ENCODE peak calls at places on chromosomes 4 and X, in six cellular contexts. One of them, this sample, is unnamed.

GRCh38 chr4:186807809-186808634 is 84.4 kb upstream of the FAT1 start:
- DNase-seq in neural progenitor cell: no peak
- DNase-seq in neuronal stem cell: no peak
- DNase-seq in H1: no peak
- DNase-seq in IMR-90: no peak
- DNase-seq in H9: no peak
- DNase-seq in this sample: no peak

GRCh38 chrX:51178352-51178751 is 154.3 kb upstream of the NUDT10 start:
- DNase-seq in neural progenitor cell: no peak
- DNase-seq in neuronal stem cell: no peak
- DNase-seq in H1: no peak
- DNase-seq in IMR-90: no peak
- DNase-seq in H9: no peak
- DNase-seq in this sample: no peak

GRCh38 chr4:98688416-98689290 is 30.2 kb upstream of the TSPAN5 start:
- DNase-seq in neural progenitor cell: peak; percentile 9
- DNase-seq in neuronal stem cell: no peak
- DNase-seq in H1: no peak
- DNase-seq in IMR-90: peak; percentile 70
- DNase-seq in H9: no peak
- DNase-seq in this sample: no peak

GRCh38 chr4:56704074-56704473 is 23.0 kb upstream of the HOPX start:
- DNase-seq in neural progenitor cell: no peak
- DNase-seq in neuronal stem cell: no peak
- DNase-seq in H1: no peak
- DNase-seq in IMR-90: no peak
- DNase-seq in H9: no peak
- DNase-seq in this sample: no peak

GRCh38 chr4:183099537-183100297 is 660 bp downstream of the WWC2 start:
- DNase-seq in neural progenitor cell: peak; percentile 83
- DNase-seq in neuronal stem cell: peak; percentile 46
- DNase-seq in H1: no peak
- DNase-seq in IMR-90: no peak
- DNase-seq in H9: peak; percentile 73
- DNase-seq in this sample: no peak

GRCh38 chr4:138445098-138445497 is 202.9 kb upstream of the SLC7A11 start:
- DNase-seq in neural progenitor cell: no peak
- DNase-seq in neuronal stem cell: no peak
- DNase-seq in H1: no peak
- DNase-seq in IMR-90: peak; percentile 12
- DNase-seq in H9: no peak
- DNase-seq in this sample: no peak

GRCh38 chr4:113582737-113583136 is 178.8 kb downstream of the CAMK2D start:
- DNase-seq in neural progenitor cell: no peak
- DNase-seq in neuronal stem cell: no peak
- DNase-seq in H1: no peak
- DNase-seq in IMR-90: no peak
- DNase-seq in H9: no peak
- DNase-seq in this sample: no peak

GRCh38 chr4:6282247-6282646 is 12.6 kb downstream of the WFS1 start:
- DNase-seq in neural progenitor cell: no peak
- DNase-seq in neuronal stem cell: no peak
- DNase-seq in H1: no peak
- DNase-seq in IMR-90: peak; percentile 62
- DNase-seq in H9: no peak
- DNase-seq in this sample: no peak

GRCh38 chrX:151396827-151397740 is at the start of gene VMA21:
- DNase-seq in neural progenitor cell: peak; percentile 88
- DNase-seq in neuronal stem cell: peak; percentile 66
- DNase-seq in H1: peak; percentile 17
- DNase-seq in IMR-90: peak; percentile 82
- DNase-seq in H9: peak; percentile 76
- DNase-seq in this sample: peak; percentile 90

GRCh38 chrX:1492421-1493012 is 39.8 kb upstream of the ASMTL start:
- DNase-seq in neural progenitor cell: no peak
- DNase-seq in neuronal stem cell: no peak
- DNase-seq in H1: no peak
- DNase-seq in IMR-90: no peak
- DNase-seq in H9: no peak
- DNase-seq in this sample: no peak
- H3K4me2 ChIP-seq in neural progenitor cell: no peak overlapping the region
- H3K4me2 ChIP-seq in neuronal stem cell: no peak overlapping the region
- H3K4me2 ChIP-seq in H1: no peak overlapping the region
- H3K4me2 ChIP-seq in IMR-90: no peak overlapping the region
- H3K4me2 ChIP-seq in H9: no peak overlapping the region
- H3K4me2 ChIP-seq in this sample: peak overlapping the region; percentile 57

GRCh38 chrX:39202641-39203040 is 401.4 kb downstream of the MID1IP1 start:
- DNase-seq in neural progenitor cell: no peak
- DNase-seq in neuronal stem cell: no peak
- DNase-seq in H1: no peak
- DNase-seq in IMR-90: no peak
- DNase-seq in H9: no peak
- DNase-seq in this sample: no peak

GRCh38 chrX:39199429-39199828 is 398.2 kb downstream of the MID1IP1 start:
- DNase-seq in neural progenitor cell: no peak
- DNase-seq in neuronal stem cell: no peak
- DNase-seq in H1: no peak
- DNase-seq in IMR-90: no peak
- DNase-seq in H9: no peak
- DNase-seq in this sample: no peak

GRCh38 chrX:39203427-39203826 is 402.2 kb downstream of the MID1IP1 start:
- DNase-seq in neural progenitor cell: no peak
- DNase-seq in neuronal stem cell: no peak
- DNase-seq in H1: no peak
- DNase-seq in IMR-90: no peak
- DNase-seq in H9: no peak
- DNase-seq in this sample: no peak

GRCh38 chrX:39204349-39204748 is 403.1 kb downstream of the MID1IP1 start:
- DNase-seq in neural progenitor cell: no peak
- DNase-seq in neuronal stem cell: no peak
- DNase-seq in H1: no peak
- DNase-seq in IMR-90: no peak
- DNase-seq in H9: no peak
- DNase-seq in this sample: no peak

GRCh38 chrX:39201305-39201990 is 400.2 kb downstream of the MID1IP1 start:
- DNase-seq in neural progenitor cell: no peak
- DNase-seq in neuronal stem cell: no peak
- DNase-seq in H1: no peak
- DNase-seq in IMR-90: no peak
- DNase-seq in H9: no peak
- DNase-seq in this sample: peak; percentile 56
- H3K4me2 ChIP-seq in neural progenitor cell: no peak overlapping the region
- H3K4me2 ChIP-seq in neuronal stem cell: no peak overlapping the region
- H3K4me2 ChIP-seq in H1: no peak overlapping the region
- H3K4me2 ChIP-seq in IMR-90: no peak overlapping the region
- H3K4me2 ChIP-seq in H9: no peak overlapping the region
- H3K4me2 ChIP-seq in this sample: no peak overlapping the region

DNA sequence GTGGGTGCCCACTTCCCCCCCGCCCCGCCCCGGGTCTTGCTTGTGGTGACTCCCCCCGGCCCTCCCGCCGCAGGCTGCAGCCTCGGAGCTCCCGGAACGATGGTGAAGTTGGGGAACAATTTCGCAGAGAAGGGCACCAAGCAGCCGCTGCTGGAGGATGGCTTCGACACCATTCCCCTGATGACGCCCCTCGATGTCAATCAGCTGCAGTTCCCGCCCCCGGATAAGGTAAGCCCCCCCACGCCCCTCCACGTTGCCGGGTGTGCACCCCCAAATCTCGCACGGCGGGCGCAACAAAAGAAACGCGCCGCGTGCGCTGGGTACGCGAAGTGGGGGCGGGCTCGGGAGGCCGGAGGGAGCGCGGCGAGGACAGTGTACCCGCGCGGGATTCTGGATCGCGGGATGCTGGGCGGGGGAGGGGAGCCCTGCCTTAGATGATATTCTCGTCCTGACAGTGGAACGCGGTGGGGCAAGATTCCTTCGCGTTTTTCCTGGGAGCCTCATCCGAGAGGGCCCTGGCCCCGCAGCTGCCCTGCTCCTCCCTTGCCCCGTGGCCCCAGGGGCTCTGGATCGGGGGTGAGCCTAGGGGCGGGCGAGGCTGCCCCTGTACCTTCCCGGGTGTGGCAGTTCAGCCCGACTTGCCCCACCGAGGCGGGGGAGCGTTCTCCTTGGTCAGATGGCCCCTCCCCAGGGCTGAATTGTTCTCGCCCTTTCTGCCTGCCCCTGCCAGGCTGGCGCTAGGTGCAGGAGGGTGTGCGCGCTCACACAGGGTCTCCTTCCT is 819 bp downstream of the NSG1 start:
- DNase-seq in neural progenitor cell: peak; percentile 42
- DNase-seq in neuronal stem cell: no peak
- DNase-seq in H1: no peak
- DNase-seq in IMR-90: no peak
- DNase-seq in H9: no peak
- DNase-seq in this sample: no peak
- H3K4me2 ChIP-seq in neural progenitor cell: peak overlapping the region; percentile 96
- H3K4me2 ChIP-seq in neuronal stem cell: peak overlapping the region; percentile 96
- H3K4me2 ChIP-seq in H1: peak overlapping the region; percentile 94
- H3K4me2 ChIP-seq in IMR-90: peak overlapping the region; percentile 85
- H3K4me2 ChIP-seq in H9: peak overlapping the region; percentile 49
- H3K4me2 ChIP-seq in this sample: no peak overlapping the region

GRCh38 chrX:77298296-77298695 is 148.9 kb upstream of the FGF16 start:
- DNase-seq in neural progenitor cell: no peak
- DNase-seq in neuronal stem cell: no peak
- DNase-seq in H1: no peak
- DNase-seq in IMR-90: no peak
- DNase-seq in H9: no peak
- DNase-seq in this sample: no peak

GRCh38 chrX:77298790-77299189 is 148.4 kb upstream of the FGF16 start:
- DNase-seq in neural progenitor cell: no peak
- DNase-seq in neuronal stem cell: no peak
- DNase-seq in H1: no peak
- DNase-seq in IMR-90: no peak
- DNase-seq in H9: no peak
- DNase-seq in this sample: no peak

DNA sequence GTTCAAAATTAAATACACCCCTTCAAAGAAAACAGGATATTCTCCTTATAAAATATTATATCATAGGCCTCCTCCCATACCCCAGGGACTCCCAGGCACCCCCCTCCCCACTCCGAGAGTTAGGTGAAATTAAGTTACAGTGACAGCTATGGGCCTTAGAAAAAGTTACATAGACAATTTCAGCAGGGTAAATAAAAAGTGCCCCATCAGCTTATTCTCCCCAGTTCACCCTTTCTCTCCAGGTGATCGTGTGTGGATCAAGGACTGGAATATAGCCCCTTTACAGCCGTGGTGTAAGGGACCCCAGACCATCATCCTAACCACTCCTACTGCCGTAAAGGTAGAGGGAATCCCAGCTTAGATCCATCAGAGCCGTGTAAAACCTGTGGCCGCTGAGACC is 147.6 kb upstream of the FGF16 start:
- DNase-seq in neural progenitor cell: no peak
- DNase-seq in neuronal stem cell: no peak
- DNase-seq in H1: no peak
- DNase-seq in IMR-90: no peak
- DNase-seq in H9: no peak
- DNase-seq in this sample: no peak
- H3K4me2 ChIP-seq in neural progenitor cell: no peak overlapping the region
- H3K4me2 ChIP-seq in neuronal stem cell: no peak overlapping the region
- H3K4me2 ChIP-seq in H1: no peak overlapping the region
- H3K4me2 ChIP-seq in IMR-90: no peak overlapping the region
- H3K4me2 ChIP-seq in H9: no peak overlapping the region
- H3K4me2 ChIP-seq in this sample: no peak overlapping the region

GRCh38 chr4:143555676-143556075 is 42.2 kb downstream of the SMARCA5 start:
- DNase-seq in neural progenitor cell: no peak
- DNase-seq in neuronal stem cell: no peak
- DNase-seq in H1: no peak
- DNase-seq in IMR-90: peak; percentile 5
- DNase-seq in H9: no peak
- DNase-seq in this sample: no peak

GRCh38 chr4:143554728-143555597 is 41.5 kb downstream of the SMARCA5 start:
- DNase-seq in neural progenitor cell: no peak
- DNase-seq in neuronal stem cell: no peak
- DNase-seq in H1: no peak
- DNase-seq in IMR-90: no peak
- DNase-seq in H9: no peak
- DNase-seq in this sample: peak; percentile 54

GRCh38 chr4:143559757-143560147 is 46.2 kb downstream of the SMARCA5 start:
- DNase-seq in neural progenitor cell: no peak
- DNase-seq in neuronal stem cell: no peak
- DNase-seq in H1: no peak
- DNase-seq in IMR-90: no peak
- DNase-seq in H9: peak; percentile 49
- DNase-seq in this sample: peak; percentile 71

GRCh38 chr4:143558823-143559756 is 45.6 kb downstream of the SMARCA5 start:
- DNase-seq in neural progenitor cell: peak; percentile 81
- DNase-seq in neuronal stem cell: no peak
- DNase-seq in H1: peak; percentile 78
- DNase-seq in IMR-90: peak; percentile 20
- DNase-seq in H9: peak; percentile 93
- DNase-seq in this sample: peak; percentile 94

GRCh38 chr4:143558286-143558685 is 44.8 kb downstream of the SMARCA5 start:
- DNase-seq in neural progenitor cell: no peak
- DNase-seq in neuronal stem cell: no peak
- DNase-seq in H1: no peak
- DNase-seq in IMR-90: no peak
- DNase-seq in H9: no peak
- DNase-seq in this sample: no peak
- H3K4me2 ChIP-seq in neural progenitor cell: no peak overlapping the region
- H3K4me2 ChIP-seq in neuronal stem cell: no peak overlapping the region
- H3K4me2 ChIP-seq in H1: no peak overlapping the region
- H3K4me2 ChIP-seq in IMR-90: no peak overlapping the region
- H3K4me2 ChIP-seq in H9: no peak overlapping the region
- H3K4me2 ChIP-seq in this sample: peak overlapping the region; percentile 65

DNA sequence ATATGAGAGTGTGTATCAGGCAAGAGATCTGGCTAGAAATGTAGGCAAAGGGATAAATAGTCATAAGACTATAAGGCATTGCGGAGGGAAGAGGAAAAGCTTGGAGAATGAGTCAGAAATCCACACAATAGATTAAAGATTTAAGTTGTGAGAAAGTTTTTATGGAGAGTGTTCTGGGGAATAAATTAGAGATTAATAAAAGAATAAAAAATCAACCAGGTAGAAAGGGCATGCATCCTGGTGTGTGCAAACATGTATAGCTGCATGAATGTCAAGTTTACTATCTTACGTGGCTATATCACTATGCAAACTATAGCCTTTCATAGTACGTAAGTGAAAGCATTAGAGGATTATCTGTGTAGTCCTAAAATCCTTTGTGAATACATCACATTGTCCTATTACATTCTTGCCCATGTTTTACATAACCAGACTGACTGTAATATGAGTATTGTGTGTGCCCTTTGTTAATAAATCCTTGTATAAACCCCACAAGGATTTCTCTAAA is 36.9 kb downstream of the SNCA start:
- DNase-seq in neural progenitor cell: no peak
- DNase-seq in neuronal stem cell: no peak
- DNase-seq in H1: no peak
- DNase-seq in IMR-90: peak; percentile 18
- DNase-seq in H9: no peak
- DNase-seq in this sample: no peak
- H3K4me2 ChIP-seq in neural progenitor cell: no peak overlapping the region
- H3K4me2 ChIP-seq in neuronal stem cell: no peak overlapping the region
- H3K4me2 ChIP-seq in H1: no peak overlapping the region
- H3K4me2 ChIP-seq in IMR-90: no peak overlapping the region
- H3K4me2 ChIP-seq in H9: no peak overlapping the region
- H3K4me2 ChIP-seq in this sample: no peak overlapping the region